ENCODE peak calls at places on chromosome 5, in seven cellular contexts. One of them, this sample, is unnamed.

GRCh38 chr5:43616535-43616934 is 13.6 kb downstream of the NNT start:
- DNase-seq in EL: peak
- DNase-seq in naive thymus-derived CD4-positive, alpha-beta T cell: no peak
- DNase-seq in choroid plexus epithelial cell: peak
- DNase-seq in pancreas: no peak
- DNase-seq in Calu3: no peak
- DNase-seq in amygdala: no peak
- DNase-seq in this sample: no peak

GRCh38 chr5:142145106-142145900 is 36.7 kb downstream of the NDFIP1 start:
- DNase-seq in choroid plexus epithelial cell: peak
- DNase-seq in pancreas: no peak
- DNase-seq in EL: peak
- DNase-seq in Calu3: peak
- DNase-seq in naive thymus-derived CD4-positive, alpha-beta T cell: peak
- DNase-seq in amygdala: peak
- DNase-seq in this sample: peak

GRCh38 chr5:53882637-53883036 is 322.2 kb downstream of the NDUFS4 start:
- DNase-seq in Calu3: no peak
- DNase-seq in pancreas: no peak
- DNase-seq in amygdala: no peak
- DNase-seq in naive thymus-derived CD4-positive, alpha-beta T cell: no peak
- DNase-seq in EL: peak
- DNase-seq in choroid plexus epithelial cell: peak
- DNase-seq in this sample: no peak

GRCh38 chr5:101838329-101838964 is 457.6 kb downstream of the SLCO4C1 start:
- DNase-seq in choroid plexus epithelial cell: peak
- DNase-seq in pancreas: no peak
- DNase-seq in EL: no peak
- DNase-seq in naive thymus-derived CD4-positive, alpha-beta T cell: no peak
- DNase-seq in Calu3: no peak
- DNase-seq in amygdala: no peak
- DNase-seq in this sample: peak

GRCh38 chr5:170572453-170572852 is 68.6 kb downstream of the KCNIP1 start:
- DNase-seq in choroid plexus epithelial cell: no peak
- DNase-seq in naive thymus-derived CD4-positive, alpha-beta T cell: no peak
- DNase-seq in pancreas: no peak
- DNase-seq in EL: no peak
- DNase-seq in Calu3: peak
- DNase-seq in amygdala: no peak
- DNase-seq in this sample: peak

GRCh38 chr5:152864447-152864846 is 459.4 kb upstream of the NMUR2 start:
- DNase-seq in choroid plexus epithelial cell: no peak
- DNase-seq in EL: no peak
- DNase-seq in naive thymus-derived CD4-positive, alpha-beta T cell: no peak
- DNase-seq in pancreas: no peak
- DNase-seq in Calu3: no peak
- DNase-seq in amygdala: no peak
- DNase-seq in this sample: no peak

GRCh38 chr5:145957388-145957787 is 21.0 kb downstream of the SH3RF2 start:
- DNase-seq in Calu3: no peak
- DNase-seq in amygdala: no peak
- DNase-seq in naive thymus-derived CD4-positive, alpha-beta T cell: no peak
- DNase-seq in EL: no peak
- DNase-seq in pancreas: no peak
- DNase-seq in choroid plexus epithelial cell: no peak
- DNase-seq in this sample: no peak

GRCh38 chr5:14871573-14872069 is at the start of gene ANKH:
- DNase-seq in EL: peak
- DNase-seq in choroid plexus epithelial cell: peak
- DNase-seq in pancreas: peak
- DNase-seq in amygdala: no peak
- DNase-seq in naive thymus-derived CD4-positive, alpha-beta T cell: peak
- DNase-seq in Calu3: peak
- DNase-seq in this sample: peak

GRCh38 chr5:172282277-172283019 is 1.1 kb downstream of the UBTD2 start:
- DNase-seq in pancreas: no peak
- DNase-seq in naive thymus-derived CD4-positive, alpha-beta T cell: no peak
- DNase-seq in EL: peak
- DNase-seq in Calu3: no peak
- DNase-seq in amygdala: no peak
- DNase-seq in choroid plexus epithelial cell: no peak
- DNase-seq in this sample: peak

GRCh38 chr5:173395933-173396308 is 67.7 kb upstream of the STC2 start:
- DNase-seq in amygdala: no peak
- DNase-seq in Calu3: no peak
- DNase-seq in choroid plexus epithelial cell: no peak
- DNase-seq in EL: no peak
- DNase-seq in naive thymus-derived CD4-positive, alpha-beta T cell: no peak
- DNase-seq in pancreas: no peak
- DNase-seq in this sample: no peak

GRCh38 chr5:171023508-171023907 is 161.7 kb downstream of the RANBP17 start:
- DNase-seq in choroid plexus epithelial cell: peak
- DNase-seq in Calu3: no peak
- DNase-seq in naive thymus-derived CD4-positive, alpha-beta T cell: no peak
- DNase-seq in EL: no peak
- DNase-seq in amygdala: no peak
- DNase-seq in pancreas: no peak
- DNase-seq in this sample: no peak

GRCh38 chr5:172407861-172408260 is 46.5 kb downstream of the SH3PXD2B start:
- DNase-seq in amygdala: no peak
- DNase-seq in pancreas: no peak
- DNase-seq in EL: peak
- DNase-seq in choroid plexus epithelial cell: peak
- DNase-seq in Calu3: no peak
- DNase-seq in naive thymus-derived CD4-positive, alpha-beta T cell: no peak
- DNase-seq in this sample: peak

This sample was measured in M059J.